ENCODE peak calls at places on chromosomes 4 and X, in six cellular contexts. D, S, C, L, U and W are unnamed samples.

GRCh38 chrX:12950851-12951589 is 23.9 kb upstream of the TMSB4X start:
- DNase-seq in L (peak), D (no peak), U (peak), S (no peak), C (no peak), W (no peak)

GRCh38 chr4:183858011-183858615 is 47.0 kb upstream of the STOX2 start:
- DNase-seq in U (no peak), C (no peak), D (no peak), L (no peak), S (no peak), W (no peak)

GRCh38 chr4:174580597-174580996 is 58.3 kb upstream of the HPGD start:
- DNase-seq in L (no peak), S (peak), C (no peak), D (no peak), U (no peak), W (no peak)

GRCh38 chr4:113758361-113758760 is 3.2 kb downstream of the CAMK2D start:
- DNase-seq in S (no peak), U (no peak), C (no peak), D (no peak), L (no peak), W (no peak)

GRCh38 chr4:150178161-150178560 is 99.9 kb downstream of the DCLK2 start:
- DNase-seq in L (no peak), C (no peak), S (peak), U (no peak), D (no peak), W (no peak)

GRCh38 chr4:123649644-123650356 is 253.2 kb downstream of the SPRY1 start:
- DNase-seq in D (peak), C (no peak), L (no peak), U (peak), S (peak), W (no peak)

GRCh38 chr4:156195914-156196313 is 242.2 kb upstream of the CTSO start:
- DNase-seq in D (no peak), U (no peak), L (no peak), S (no peak), C (no peak), W (no peak)

GRCh38 chrX:154458954-154459829 is 1.1 kb downstream of the PLXNA3 start:
- DNase-seq in S (no peak), L (no peak), C (no peak), U (peak), D (no peak), W (no peak)

GRCh38 chrX:37871626-37872302 is 24.4 kb upstream of the DYNLT3 start:
- DNase-seq in L (peak), U (peak), D (no peak), S (peak), C (no peak), W (no peak)

GRCh38 chr4:141587897-141588296 is 48.5 kb upstream of the IL15 start:
- DNase-seq in S (no peak), C (no peak), D (no peak), U (no peak), L (no peak), W (no peak)

GRCh38 chrX:41027388-41027787 is 57.9 kb upstream of the USP9X start:
- DNase-seq in L (no peak), C (no peak), U (peak), D (no peak), S (peak), W (no peak)

GRCh38 chrX:48918303-48918643 is 551 bp downstream of the PIM2 start:
- DNase-seq in L (no peak), S (no peak), D (no peak), C (no peak), U (no peak), W (no peak)

GRCh38 chr4:14446311-14446710 is 556.0 kb upstream of the CPEB2 start:
- DNase-seq in S (peak), U (no peak), C (no peak), D (no peak), L (no peak), W (no peak)

DNA sequence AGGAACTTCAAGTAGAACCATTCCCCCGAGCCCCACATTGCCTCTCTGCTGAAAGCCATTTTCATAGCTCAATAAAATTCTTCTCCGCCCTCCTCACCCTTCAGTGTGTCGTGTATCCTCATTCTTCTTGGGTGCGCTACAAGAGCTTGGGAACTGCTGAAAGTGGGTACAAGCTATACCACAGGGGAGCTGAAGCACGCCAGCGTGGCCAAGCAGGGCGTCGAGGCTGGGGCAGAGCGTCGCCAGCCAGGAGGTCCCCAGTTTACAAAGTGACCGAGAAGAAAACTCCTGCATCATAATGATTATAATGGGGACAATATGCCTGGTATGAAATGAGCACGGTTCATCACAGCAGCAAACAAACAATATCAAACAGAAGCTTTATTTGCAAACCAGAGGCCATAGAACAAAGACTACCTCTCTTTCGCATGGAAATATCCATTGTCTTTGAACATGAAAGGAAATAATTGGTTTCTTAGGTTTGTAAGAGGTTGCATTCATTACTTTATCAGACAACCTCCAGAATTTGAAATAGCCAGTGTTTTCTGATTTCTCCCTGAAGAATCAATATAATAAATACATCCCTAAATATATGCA is 34.3 kb downstream of the RELL1 start:
- DNase-seq in U (no peak), L (no peak), S (no peak), C (no peak), D (no peak), W (no peak)
- H3K27ac ChIP-seq in U (no peak), L (no peak), S (no peak), C (no peak), D (no peak), W (no peak)

DNA sequence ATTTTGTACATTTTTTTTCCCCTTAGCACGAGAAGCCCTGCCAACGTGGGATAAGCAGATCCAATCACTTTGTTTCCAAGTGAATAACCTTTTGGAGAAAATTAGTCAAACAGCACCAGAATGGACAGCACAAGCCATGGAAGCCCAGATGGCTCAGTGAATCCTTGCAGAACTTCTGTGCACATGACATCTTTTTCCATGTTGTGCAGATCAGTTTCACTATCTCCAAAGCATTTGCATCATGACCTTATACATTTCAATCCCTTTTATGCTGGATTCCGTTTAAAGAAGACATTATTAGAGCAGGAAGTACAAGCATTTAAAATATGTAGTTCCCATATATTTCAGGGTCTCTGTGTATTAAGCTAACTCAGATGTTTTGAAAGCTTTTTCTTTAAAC is 39.3 kb downstream of the PLAC8 start:
- DNase-seq in C (no peak), D (no peak), U (no peak), L (no peak), S (no peak), W (no peak)
- H3K27ac ChIP-seq in C (no peak), D (peak), U (no peak), L (no peak), S (no peak), W (no peak)

GRCh38 chrX:86348669-86349068 is 200.4 kb downstream of the DACH2 start:
- DNase-seq in C (no peak), D (no peak), S (no peak), L (no peak), U (no peak), W (no peak)

GRCh38 chrX:86349115-86349514 is 200.9 kb downstream of the DACH2 start:
- DNase-seq in C (no peak), U (no peak), S (no peak), L (no peak), D (no peak), W (no peak)
- H3K27ac ChIP-seq in C (no peak), U (no peak), S (no peak), L (no peak), D (no peak), W (no peak)

GRCh38 chr4:185395956-185396723 is 416 bp upstream of the LRP2BP start:
- DNase-seq in S (peak), L (peak), D (peak), C (peak), U (peak), W (peak)

GRCh38 chr4:185395255-185395955 is at the start of gene LRP2BP:
- DNase-seq in C (no peak), U (no peak), D (no peak), L (no peak), S (no peak), W (no peak)

GRCh38 chr4:185392156-185392555 is 3.6 kb downstream of the LRP2BP start:
- DNase-seq in D (no peak), U (no peak), C (no peak), S (no peak), L (no peak), W (no peak)

GRCh38 chr4:185396724-185397402 is at the start of gene ANKRD37:
- DNase-seq in U (peak), L (peak), S (peak), C (no peak), D (no peak), W (peak)

GRCh38 chr4:185394568-185395254 is 1.0 kb downstream of the LRP2BP start:
- DNase-seq in D (no peak), L (no peak), U (no peak), S (no peak), C (no peak), W (no peak)
- H3K27ac ChIP-seq in D (peak), L (peak), U (no peak), S (no peak), C (peak), W (peak)

GRCh38 chr4:133146574-133147198 is 2.4 kb upstream of the PCDH10 start:
- DNase-seq in S (peak), C (no peak), D (peak), L (peak), U (peak), W (peak)

GRCh38 chr4:133149364-133149695 is 236 bp downstream of the PCDH10 start:
- DNase-seq in L (no peak), U (no peak), S (no peak), C (no peak), D (no peak), W (no peak)

GRCh38 chr4:133147365-133147821 is 1.7 kb upstream of the PCDH10 start:
- DNase-seq in S (peak), L (no peak), C (no peak), U (peak), D (no peak), W (no peak)

GRCh38 chr4:133148690-133149363 is at the start of gene PCDH10:
- DNase-seq in L (peak), C (peak), D (peak), U (peak), S (peak), W (peak)

GRCh38 chr4:133147922-133148689 is 988 bp upstream of the PCDH10 start:
- DNase-seq in D (peak), U (peak), S (peak), C (no peak), L (no peak), W (no peak)
- H3K27ac ChIP-seq in D (no peak), U (no peak), S (no peak), C (peak), L (no peak), W (peak)

GRCh38 chrX:133607419-133608348 is 192.4 kb upstream of the GPC4 start:
- DNase-seq in C (no peak), S (no peak), L (no peak), U (no peak), D (no peak), W (no peak)
- H3K27ac ChIP-seq in C (no peak), S (no peak), L (no peak), U (no peak), D (no peak), W (no peak)

GRCh38 chr4:87005369-87005689 is 70.5 kb downstream of the AFF1 start:
- DNase-seq in C (no peak), U (no peak), D (no peak), L (no peak), S (no peak), W (no peak)
- H3K27ac ChIP-seq in C (peak), U (peak), D (peak), L (no peak), S (no peak), W (peak)

DNA sequence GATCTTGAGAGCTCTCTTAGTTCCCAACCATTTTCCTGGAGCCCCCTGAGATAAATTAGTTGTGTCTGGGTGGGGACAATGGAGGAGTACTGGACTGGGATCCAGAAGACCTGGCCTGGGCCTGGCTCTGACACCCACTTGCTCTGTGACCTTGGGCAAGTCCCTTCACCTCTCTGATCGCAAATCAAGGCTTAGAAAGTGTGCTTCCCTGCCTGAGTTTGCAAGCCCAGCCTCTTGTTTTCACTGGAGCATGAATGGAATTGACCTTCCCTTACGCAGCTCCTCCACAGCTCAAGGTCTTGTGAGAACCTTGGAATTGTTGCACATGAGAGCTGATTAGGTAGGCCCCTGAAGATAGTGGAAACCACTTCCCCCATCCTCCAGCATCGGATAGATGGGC is 27.3 kb downstream of the PJA1 start:
- DNase-seq in U (no peak), D (no peak), S (no peak), C (no peak), L (no peak), W (no peak)
- H3K27ac ChIP-seq in U (peak), D (peak), S (no peak), C (no peak), L (no peak), W (no peak)

GRCh38 chr4:6834867-6835266 is 52.3 kb downstream of the KIAA0232 start:
- DNase-seq in U (no peak), S (peak), C (no peak), L (peak), D (no peak), W (no peak)
- H3K27ac ChIP-seq in U (no peak), S (no peak), C (no peak), L (no peak), D (no peak), W (no peak)

GRCh38 chr4:72935462-72935861 is 134.1 kb downstream of the COX18 start:
- DNase-seq in U (no peak), L (no peak), C (no peak), D (no peak), S (no peak), W (no peak)

GRCh38 chr4:72933029-72933428 is 136.5 kb downstream of the COX18 start:
- DNase-seq in S (no peak), C (no peak), L (no peak), D (no peak), U (no peak), W (no peak)

DNA sequence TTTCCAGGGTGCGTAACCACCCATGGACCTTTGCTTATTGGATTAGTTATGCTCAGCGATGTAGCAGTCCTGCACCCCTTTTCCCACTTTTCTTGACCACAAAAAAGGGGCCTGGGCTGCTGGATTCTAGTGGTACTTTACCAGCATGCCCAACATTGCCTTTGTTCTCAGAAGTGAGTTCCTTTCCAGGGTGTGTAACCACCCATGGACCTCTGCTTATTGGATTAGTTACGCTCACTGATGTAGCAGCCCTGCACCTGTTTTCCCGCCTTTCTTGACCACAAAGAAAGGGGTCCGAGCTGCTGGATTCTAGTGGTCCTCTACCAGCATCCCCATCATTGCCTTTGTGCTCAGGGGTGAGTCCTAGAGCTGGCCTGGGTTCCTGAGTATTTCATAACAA is 138.2 kb downstream of the COX18 start:
- DNase-seq in C (no peak), U (no peak), D (no peak), S (no peak), L (no peak), W (no peak)
- H3K27ac ChIP-seq in C (no peak), U (no peak), D (no peak), S (no peak), L (no peak), W (no peak)